ENCODE peak calls at places on chromosomes 5 and 9, in four cellular contexts. J is H1, B is K562, Z is HepG2. W is an unnamed sample.

GRCh38 chr9:122265265-122265900 is 701 bp downstream of the MRRF start:
- DNase-seq in J (no peak), Z (peak), B (peak), W (no peak)

GRCh38 chr5:168786142-168786541 is 207.0 kb upstream of the PANK3 start:
- DNase-seq in B (no peak), Z (no peak), J (no peak), W (no peak)

GRCh38 chr5:131825404-131826013 is 28.7 kb upstream of the FNIP1 start:
- DNase-seq in Z (peak), J (no peak), B (no peak), W (no peak)

GRCh38 chr9:15697459-15697858 is 144.6 kb downstream of the CCDC171 start:
- DNase-seq in B (no peak), J (no peak), Z (no peak), W (no peak)

GRCh38 chr5:41978686-41979085 is 53.6 kb downstream of the FBXO4 start:
- DNase-seq in J (no peak), Z (no peak), B (no peak), W (no peak)

GRCh38 chr9:124217839-124218437 is 39.8 kb upstream of the NEK6 start:
- DNase-seq in B (no peak), J (no peak), Z (no peak), W (no peak)

GRCh38 chr9:109349431-109349846 is 28.6 kb upstream of the EPB41L4B start:
- DNase-seq in J (no peak), B (no peak), Z (no peak), W (no peak)

GRCh38 chr5:73039082-73039481 is 81.3 kb upstream of the TMEM171 start:
- DNase-seq in Z (no peak), J (no peak), B (no peak), W (peak)

GRCh38 chr5:61905635-61906034 is 400.4 kb upstream of the KIF2A start:
- DNase-seq in J (no peak), Z (no peak), B (no peak), W (no peak)

GRCh38 chr9:88776717-88777497 is 214.4 kb upstream of the S1PR3 start:
- DNase-seq in Z (peak), J (no peak), B (no peak), W (no peak)

GRCh38 chr9:71355884-71356283 is 234.5 kb upstream of the TRPM3 start:
- DNase-seq in J (no peak), Z (peak), B (no peak), W (peak)

GRCh38 chr9:81416476-81417298 is 272.7 kb downstream of the TLE1 start:
- DNase-seq in J (no peak), B (no peak), Z (no peak), W (no peak)

GRCh38 chr9:86405926-86406325 is 51.7 kb upstream of the TUT7 start:
- DNase-seq in J (no peak), Z (peak), B (no peak), W (no peak)

GRCh38 chr5:146009020-146009419 is 72.6 kb downstream of the SH3RF2 start:
- DNase-seq in Z (no peak), J (no peak), B (no peak), W (no peak)

GRCh38 chr5:88886756-88887741 is 4.1 kb upstream of the MEF2C start:
- DNase-seq in J (no peak), Z (no peak), B (no peak), W (no peak)

GRCh38 chr5:53063791-53064190 is 45.8 kb downstream of the MOCS2 start:
- DNase-seq in B (no peak), Z (no peak), J (no peak), W (no peak)

GRCh38 chr5:73189816-73190451 is 16.9 kb downstream of the TMEM174 start:
- DNase-seq in Z (no peak), B (no peak), J (no peak), W (peak)

GRCh38 chr5:156934450-156935211 is 28.4 kb downstream of the TIMD4 start:
- DNase-seq in J (peak), B (peak), Z (peak), W (peak)

GRCh38 chr5:33808699-33809098 is 83.1 kb downstream of the ADAMTS12 start:
- DNase-seq in J (no peak), Z (no peak), B (no peak), W (no peak)

GRCh38 chr9:6055213-6055612 is 39.8 kb upstream of the RANBP6 start:
- DNase-seq in B (peak), J (no peak), Z (peak), W (peak)

GRCh38 chr5:88827997-88828396 is 55.0 kb downstream of the MEF2C start:
- DNase-seq in J (no peak), Z (no peak), B (no peak), W (no peak)

GRCh38 chr5:159978358-159978757 is 30.6 kb upstream of the TTC1 start:
- DNase-seq in J (no peak), Z (no peak), B (no peak), W (no peak)

GRCh38 chr9:99140685-99141314 is 35.9 kb downstream of the TGFBR1 start:
- DNase-seq in J (no peak), B (peak), Z (peak), W (peak)

GRCh38 chr5:84796399-84796798 is 411.7 kb upstream of the EDIL3 start:
- DNase-seq in B (no peak), J (no peak), Z (no peak), W (no peak)

GRCh38 chr5:102536323-102536928 is 37.6 kb upstream of the SLCO6A1 start:
- DNase-seq in J (no peak), Z (no peak), B (no peak), W (no peak)

GRCh38 chr5:140242099-140242498 is 60.8 kb downstream of the PFDN1 start:
- DNase-seq in J (peak), B (peak), Z (no peak), W (peak)

GRCh38 chr5:167304834-167305469 is 986.5 kb upstream of the WWC1 start:
- DNase-seq in B (no peak), J (no peak), Z (no peak), W (no peak)

GRCh38 chr9:23683021-23683431 is 143.0 kb downstream of the ELAVL2 start:
- DNase-seq in Z (no peak), J (no peak), B (no peak), W (no peak)

GRCh38 chr9:69376651-69377050 is 51.6 kb downstream of the ENTREP1 start:
- DNase-seq in Z (no peak), B (no peak), J (no peak), W (no peak)

GRCh38 chr5:149422429-149423286 is 43.6 kb upstream of the IL17B start:
- DNase-seq in J (no peak), Z (peak), B (peak), W (peak)

GRCh38 chr9:122015165-122015821 is 77.8 kb downstream of the TTLL11 start:
- DNase-seq in Z (no peak), B (no peak), J (no peak), W (no peak)

DNA sequence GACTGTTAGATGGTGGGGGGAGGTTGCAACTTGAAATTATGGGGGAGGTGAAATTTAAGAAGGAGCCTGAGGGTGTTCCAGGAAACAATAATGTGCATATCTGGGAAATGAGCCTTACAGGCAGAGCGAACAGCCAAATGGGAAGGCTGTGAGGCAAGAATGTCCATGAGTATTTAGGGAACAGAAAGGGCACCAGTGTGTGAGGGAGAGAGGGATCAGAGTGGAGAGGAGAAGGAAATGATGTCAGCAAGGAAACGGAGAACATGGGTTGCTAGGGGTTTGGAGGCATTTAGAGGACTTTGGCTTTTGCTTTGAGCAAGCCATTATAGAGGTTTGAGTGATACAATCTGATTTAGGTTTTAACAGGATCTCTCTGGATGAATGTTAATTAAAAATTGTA is 285.4 kb downstream of the TLE4 start:
- DNase-seq in J (no peak), B (no peak), Z (no peak), W (no peak)
- TF ChIP-seq SP1 in J (no peak), B (no peak), Z (no peak), W (no peak)

GRCh38 chr5:134902071-134902801 is 2.7 kb upstream of the PCBD2 start:
- DNase-seq in B (no peak), J (no peak), Z (no peak), W (no peak)
- TF ChIP-seq JUN in B (no peak), J (no peak), Z (no peak), W (no peak)

DNA sequence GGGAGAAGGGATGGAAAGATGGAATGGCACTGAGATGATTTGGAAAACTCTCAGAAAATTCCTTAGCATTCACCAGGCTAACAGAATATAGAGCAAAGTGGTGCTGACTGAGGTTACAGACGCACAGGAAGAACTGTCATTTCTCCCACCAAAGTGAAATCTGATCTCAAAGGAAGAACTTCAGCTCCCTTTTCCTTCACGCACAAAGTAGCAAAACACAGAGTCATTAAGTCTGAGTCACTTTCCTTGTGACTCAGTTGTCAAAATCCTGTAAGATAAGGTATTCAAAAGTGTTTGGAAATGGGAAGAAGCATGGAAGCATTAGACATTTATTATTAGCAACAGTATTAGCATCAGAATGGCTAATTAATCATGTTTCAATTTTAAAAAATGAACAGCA is 11.7 kb downstream of the MPDZ start:
- DNase-seq in Z (no peak), J (no peak), B (no peak), W (no peak)
- TF ChIP-seq SP1 in Z (no peak), J (no peak), B (no peak), W (no peak)

DNA sequence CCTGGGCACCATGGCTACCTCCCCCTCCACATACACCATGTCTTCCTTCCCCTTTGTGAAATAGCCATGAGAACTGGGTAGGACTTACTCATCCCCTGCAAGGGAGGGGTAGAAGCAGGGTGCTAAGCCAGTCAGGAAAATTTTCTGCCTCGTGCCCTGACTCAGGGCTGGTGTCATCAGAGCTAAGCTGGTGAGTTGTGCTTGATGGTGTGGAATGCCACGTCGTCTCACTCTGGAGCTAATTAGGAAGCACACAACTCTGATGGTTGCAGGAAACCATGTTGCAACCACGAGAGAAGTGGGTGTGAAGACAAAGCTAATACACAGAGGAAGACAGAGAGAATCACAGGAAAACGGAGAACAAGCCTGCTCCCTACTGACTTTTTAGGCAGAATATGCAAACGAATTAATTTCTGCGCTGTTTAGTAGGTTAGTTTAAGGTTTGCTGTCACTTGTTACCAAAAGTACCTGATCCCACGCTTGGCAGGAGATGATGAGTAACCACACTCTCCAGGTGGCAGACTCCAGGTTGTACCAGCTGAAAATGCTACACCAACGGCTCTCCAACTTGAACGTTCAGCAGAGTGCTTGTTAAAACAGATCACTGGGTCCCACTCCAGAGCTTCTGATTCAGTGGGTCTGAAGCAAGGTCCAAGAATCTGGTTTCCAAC is 54.5 kb downstream of the STK10 start:
- DNase-seq in B (no peak), J (no peak), Z (no peak), W (no peak)
- TF ChIP-seq JUN in B (no peak), J (no peak), Z (no peak), W (no peak)

GRCh38 chr9:107138261-107138992 is 144.7 kb upstream of the RAD23B start:
- DNase-seq in B (no peak), J (no peak), Z (no peak), W (no peak)
- TF ChIP-seq SP1 in B (no peak), J (no peak), Z (no peak), W (no peak)

GRCh38 chr9:110455860-110456259 is 118.2 kb upstream of the TXNDC8 start:
- DNase-seq in J (no peak), Z (no peak), B (no peak), W (no peak)
- TF ChIP-seq JUN in J (no peak), Z (no peak), B (no peak), W (no peak)

GRCh38 chr9:77440057-77440456 is 208.1 kb downstream of the GNA14 start:
- DNase-seq in B (no peak), Z (no peak), J (peak), W (peak)

GRCh38 chr9:77438653-77439052 is 209.5 kb downstream of the GNA14 start:
- DNase-seq in B (no peak), Z (no peak), J (no peak), W (no peak)

GRCh38 chr9:77447646-77448045 is 200.5 kb downstream of the GNA14 start:
- DNase-seq in B (peak), J (no peak), Z (no peak), W (no peak)

DNA sequence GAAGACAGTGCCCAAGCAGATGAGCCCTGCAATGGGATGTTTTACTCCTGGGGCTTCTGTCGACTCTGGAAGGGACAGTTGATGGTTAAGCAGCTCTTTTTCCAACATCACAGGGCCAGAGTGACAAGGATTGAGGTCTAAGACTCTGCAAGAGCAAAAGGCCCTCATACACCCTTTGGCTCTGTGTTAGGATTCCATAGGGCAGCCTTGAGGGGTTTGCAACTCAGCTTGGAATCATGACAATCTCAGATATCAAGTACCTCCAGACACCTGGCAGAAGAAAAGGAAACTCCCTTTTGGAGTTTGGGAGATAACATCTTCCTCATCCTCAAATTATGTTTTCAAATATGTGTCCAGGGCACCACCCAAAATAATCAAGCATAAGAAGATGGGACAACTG is 205.7 kb downstream of the GNA14 start:
- DNase-seq in B (no peak), J (no peak), Z (no peak), W (no peak)
- TF ChIP-seq SP1 in B (no peak), J (no peak), Z (no peak), W (no peak)